ENCODE peak calls at places on chromosomes 5 and 9, in four cellular contexts. One of them, this sample, is unnamed.

GRCh38 chr5:97425511-97425910 is 242.5 kb upstream of the RIOK2 start:
- DNase-seq in RWPE1: peak; percentile 13
- DNase-seq in breast epithelium: no peak
- DNase-seq in heart left ventricle: no peak
- DNase-seq in this sample: no peak

GRCh38 chr5:174903333-174903732 is 179.0 kb downstream of the MSX2 start:
- DNase-seq in breast epithelium: no peak
- DNase-seq in RWPE1: no peak
- DNase-seq in heart left ventricle: no peak
- DNase-seq in this sample: no peak

GRCh38 chr5:135921388-135921787 is 25.7 kb upstream of the IL9 start:
- DNase-seq in breast epithelium: no peak
- DNase-seq in heart left ventricle: no peak
- DNase-seq in RWPE1: peak; percentile 48
- DNase-seq in this sample: no peak

GRCh38 chr5:74034738-74035137 is 408.7 kb downstream of the ARHGEF28 start:
- DNase-seq in heart left ventricle: no peak
- DNase-seq in breast epithelium: no peak
- DNase-seq in RWPE1: peak; percentile 94
- DNase-seq in this sample: no peak

GRCh38 chr5:32017638-32018429 is 156.3 kb downstream of the GOLPH3 start:
- DNase-seq in RWPE1: no peak
- DNase-seq in breast epithelium: no peak
- DNase-seq in heart left ventricle: no peak
- DNase-seq in this sample: no peak

GRCh38 chr9:68505681-68506409 is 34.8 kb downstream of the TMEM252 start:
- DNase-seq in breast epithelium: no peak
- DNase-seq in heart left ventricle: no peak
- DNase-seq in RWPE1: no peak
- DNase-seq in this sample: no peak

GRCh38 chr9:108643756-108644510 is 211.9 kb downstream of the ACTL7B start:
- DNase-seq in heart left ventricle: no peak
- DNase-seq in breast epithelium: no peak
- DNase-seq in RWPE1: peak; percentile 39
- DNase-seq in this sample: no peak

GRCh38 chr9:80177949-80178480 is 606.2 kb downstream of the TLE4 start:
- DNase-seq in breast epithelium: no peak
- DNase-seq in RWPE1: no peak
- DNase-seq in heart left ventricle: no peak
- DNase-seq in this sample: no peak

GRCh38 chr9:91664669-91665068 is 241.0 kb upstream of the NFIL3 start:
- DNase-seq in breast epithelium: no peak
- DNase-seq in RWPE1: no peak
- DNase-seq in heart left ventricle: no peak
- DNase-seq in this sample: no peak

GRCh38 chr9:131807131-131807990 is 67.5 kb upstream of the RAPGEF1 start:
- DNase-seq in RWPE1: no peak
- DNase-seq in breast epithelium: no peak
- DNase-seq in heart left ventricle: no peak
- DNase-seq in this sample: no peak

GRCh38 chr5:146409081-146409671 is 38.0 kb upstream of the TCERG1 start:
- DNase-seq in RWPE1: peak; percentile 59
- DNase-seq in heart left ventricle: no peak
- DNase-seq in breast epithelium: no peak
- DNase-seq in this sample: no peak

GRCh38 chr9:19028835-19029451 is 4.1 kb downstream of the SAXO1 start:
- DNase-seq in heart left ventricle: peak; percentile 36
- DNase-seq in RWPE1: peak; percentile 84
- DNase-seq in breast epithelium: no peak
- DNase-seq in this sample: peak; percentile 13

GRCh38 chr9:34578241-34579096 is 11.1 kb downstream of the CNTFR start:
- DNase-seq in RWPE1: no peak
- DNase-seq in breast epithelium: no peak
- DNase-seq in heart left ventricle: peak; percentile 36
- DNase-seq in this sample: no peak
- H3K27ac ChIP-seq in RWPE1: no peak overlapping the region
- H3K27ac ChIP-seq in breast epithelium: no peak overlapping the region
- H3K27ac ChIP-seq in heart left ventricle: no peak overlapping the region
- H3K27ac ChIP-seq in this sample: no peak overlapping the region

GRCh38 chr5:93123127-93123526 is 457.9 kb downstream of the NR2F1-AS1 start:
- DNase-seq in breast epithelium: no peak
- DNase-seq in heart left ventricle: no peak
- DNase-seq in RWPE1: no peak
- DNase-seq in this sample: no peak
- H3K27ac ChIP-seq in breast epithelium: no peak overlapping the region
- H3K27ac ChIP-seq in heart left ventricle: no peak overlapping the region
- H3K27ac ChIP-seq in RWPE1: no peak overlapping the region
- H3K27ac ChIP-seq in this sample: no peak overlapping the region

GRCh38 chr9:98795295-98795955 is 930 bp downstream of the ANKS6 start:
- DNase-seq in RWPE1: no peak
- DNase-seq in heart left ventricle: no peak
- DNase-seq in breast epithelium: no peak
- DNase-seq in this sample: no peak

GRCh38 chr9:98794802-98795201 is 1.6 kb downstream of the ANKS6 start:
- DNase-seq in RWPE1: no peak
- DNase-seq in heart left ventricle: no peak
- DNase-seq in breast epithelium: no peak
- DNase-seq in this sample: no peak

GRCh38 chr9:98796364-98797101 is at the start of gene ANKS6:
- DNase-seq in breast epithelium: no peak
- DNase-seq in RWPE1: peak; percentile 93
- DNase-seq in heart left ventricle: peak; percentile 75
- DNase-seq in this sample: peak; percentile 80

GRCh38 chr9:98797491-98797890 is 1.1 kb upstream of the ANKS6 start:
- DNase-seq in heart left ventricle: no peak
- DNase-seq in breast epithelium: no peak
- DNase-seq in RWPE1: no peak
- DNase-seq in this sample: no peak

DNA sequence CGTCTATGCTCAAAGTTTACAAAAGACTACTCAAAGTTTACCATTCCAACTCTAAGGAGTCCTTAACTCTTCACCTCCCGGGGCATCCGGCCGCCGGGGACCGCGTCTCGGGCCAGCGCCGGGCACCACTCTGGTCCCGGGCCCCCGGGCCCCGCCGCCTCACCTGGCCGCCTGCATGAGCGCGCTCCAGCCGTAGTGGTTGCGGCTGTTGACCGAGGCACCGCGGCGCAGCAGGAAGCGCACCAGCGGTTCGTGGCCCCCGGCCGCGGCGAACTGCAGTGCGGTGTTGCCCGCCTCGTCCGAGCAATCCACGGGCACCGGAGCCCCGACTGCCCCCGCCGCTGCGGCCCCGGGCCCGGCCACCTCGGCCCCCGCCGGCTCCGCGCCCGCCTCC is 388 bp downstream of the ANKS6 start:
- DNase-seq in RWPE1: peak; percentile 66
- DNase-seq in breast epithelium: no peak
- DNase-seq in heart left ventricle: no peak
- DNase-seq in this sample: no peak
- H3K27ac ChIP-seq in RWPE1: peak overlapping the region; percentile 66
- H3K27ac ChIP-seq in breast epithelium: no peak overlapping the region
- H3K27ac ChIP-seq in heart left ventricle: no peak overlapping the region
- H3K27ac ChIP-seq in this sample: no peak overlapping the region

DNA sequence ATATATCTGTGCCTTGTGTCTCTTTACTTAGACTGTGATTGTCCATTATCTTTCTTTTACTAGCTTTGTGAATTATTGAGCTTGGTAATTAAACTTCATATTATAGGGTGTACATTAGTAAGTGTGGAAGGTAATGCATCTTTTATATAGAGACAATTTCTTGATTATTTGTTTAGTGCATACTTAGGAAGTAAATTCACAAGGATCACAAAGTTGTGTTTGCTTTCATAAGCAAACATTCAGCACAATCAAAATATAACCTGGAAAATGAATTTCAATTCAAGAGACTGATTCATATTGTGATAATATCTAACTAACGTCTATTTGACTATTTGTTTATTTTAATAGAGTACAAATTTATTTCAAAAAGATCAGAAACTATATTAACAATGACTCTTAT is 749.9 kb upstream of the NUDT12 start:
- DNase-seq in breast epithelium: no peak
- DNase-seq in RWPE1: no peak
- DNase-seq in heart left ventricle: no peak
- DNase-seq in this sample: no peak
- H3K27ac ChIP-seq in breast epithelium: no peak overlapping the region
- H3K27ac ChIP-seq in RWPE1: no peak overlapping the region
- H3K27ac ChIP-seq in heart left ventricle: no peak overlapping the region
- H3K27ac ChIP-seq in this sample: no peak overlapping the region

DNA sequence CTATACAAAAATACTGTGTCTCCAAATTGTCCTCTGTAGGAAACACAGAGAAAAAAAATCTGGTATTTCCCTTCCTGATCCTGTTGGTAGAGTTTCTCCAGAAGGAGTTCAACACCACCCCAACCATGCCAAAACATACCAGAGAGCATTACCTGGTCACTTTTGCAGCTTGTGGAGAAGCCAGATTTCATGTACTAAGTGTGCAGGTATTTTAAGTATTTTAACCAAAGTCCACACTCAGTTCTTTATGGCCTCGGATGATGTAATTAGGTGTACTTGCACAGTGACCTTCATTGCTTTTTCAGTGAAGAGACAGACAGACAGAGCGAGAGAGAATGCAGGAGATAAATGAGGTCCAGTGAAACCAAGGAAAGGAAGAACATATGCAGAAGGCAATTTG is 2046.8 kb upstream of the CDH9 start:
- DNase-seq in RWPE1: no peak
- DNase-seq in heart left ventricle: no peak
- DNase-seq in breast epithelium: no peak
- DNase-seq in this sample: no peak
- H3K27ac ChIP-seq in RWPE1: no peak overlapping the region
- H3K27ac ChIP-seq in heart left ventricle: no peak overlapping the region
- H3K27ac ChIP-seq in breast epithelium: no peak overlapping the region
- H3K27ac ChIP-seq in this sample: no peak overlapping the region

DNA sequence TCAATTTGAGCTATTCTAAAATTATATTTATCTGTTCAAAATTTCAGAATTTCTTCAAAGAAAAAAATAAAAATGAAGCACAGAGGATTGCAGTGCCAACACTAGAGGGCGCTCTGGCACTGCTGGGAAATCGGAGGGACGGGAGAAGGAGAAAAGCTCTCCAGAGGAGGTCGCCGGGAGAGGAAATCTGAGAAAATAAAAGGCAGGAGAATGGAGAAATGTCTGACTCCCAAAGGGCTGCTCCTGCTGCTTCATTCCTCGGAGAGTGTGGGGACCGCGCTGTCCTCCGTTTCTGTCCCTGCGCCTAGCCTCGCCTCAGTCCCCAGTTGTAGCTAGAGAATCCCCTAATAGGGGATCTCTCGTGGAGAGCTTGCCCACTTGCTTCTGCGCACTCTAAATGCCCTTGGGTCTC is 40.0 kb upstream of the ARSB start:
- DNase-seq in RWPE1: peak; percentile 72
- DNase-seq in breast epithelium: peak; percentile 55
- DNase-seq in heart left ventricle: peak; percentile 54
- DNase-seq in this sample: peak; percentile 44
- H3K27ac ChIP-seq in RWPE1: no peak overlapping the region
- H3K27ac ChIP-seq in breast epithelium: no peak overlapping the region
- H3K27ac ChIP-seq in heart left ventricle: no peak overlapping the region
- H3K27ac ChIP-seq in this sample: no peak overlapping the region

GRCh38 chr9:86923061-86923460 is 24.2 kb downstream of the GAS1 start:
- DNase-seq in breast epithelium: no peak
- DNase-seq in RWPE1: no peak
- DNase-seq in heart left ventricle: no peak
- DNase-seq in this sample: no peak

GRCh38 chr9:86925686-86926085 is 21.6 kb downstream of the GAS1 start:
- DNase-seq in heart left ventricle: no peak
- DNase-seq in breast epithelium: no peak
- DNase-seq in RWPE1: no peak
- DNase-seq in this sample: no peak

GRCh38 chr9:86924206-86924605 is 23.1 kb downstream of the GAS1 start:
- DNase-seq in RWPE1: no peak
- DNase-seq in heart left ventricle: no peak
- DNase-seq in breast epithelium: no peak
- DNase-seq in this sample: no peak

GRCh38 chr9:86921141-86921868 is 26.0 kb downstream of the GAS1 start:
- DNase-seq in breast epithelium: no peak
- DNase-seq in RWPE1: no peak
- DNase-seq in heart left ventricle: no peak
- DNase-seq in this sample: no peak

GRCh38 chr9:86926130-86926529 is 21.2 kb downstream of the GAS1 start:
- DNase-seq in heart left ventricle: no peak
- DNase-seq in breast epithelium: no peak
- DNase-seq in RWPE1: no peak
- DNase-seq in this sample: no peak
- H3K27ac ChIP-seq in heart left ventricle: no peak overlapping the region
- H3K27ac ChIP-seq in breast epithelium: no peak overlapping the region
- H3K27ac ChIP-seq in RWPE1: no peak overlapping the region
- H3K27ac ChIP-seq in this sample: no peak overlapping the region